ENCODE peak calls at places on chromosomes 3 and 15, in six cellular contexts. P, D, L, V, R and N are unnamed samples.

GRCh38 chr15:83030021-83030420 is 18.6 kb upstream of the C15orf40 start:
- DNase-seq in P (no peak), V (peak), R (no peak), D (peak), L (no peak), N (no peak)

GRCh38 chr3:139755551-139755950 is 77.8 kb upstream of the NMNAT3 start:
- DNase-seq in L (no peak), P (no peak), R (no peak), V (no peak), D (no peak), N (no peak)

GRCh38 chr3:161560006-161560637 is 63.5 kb downstream of the OTOL1 start:
- DNase-seq in R (peak), P (peak), L (no peak), V (peak), D (peak), N (peak)

GRCh38 chr3:184565421-184566211 is 4.0 kb downstream of the EPHB3 start:
- DNase-seq in R (no peak), L (no peak), P (no peak), D (peak), V (no peak), N (no peak)

GRCh38 chr3:184237772-184238171 is 8.4 kb downstream of the VWA5B2 start:
- DNase-seq in L (no peak), R (no peak), P (no peak), V (no peak), D (no peak), N (no peak)

GRCh38 chr3:159380891-159381290 is 579.0 kb downstream of the MFSD1 start:
- DNase-seq in D (no peak), V (no peak), P (no peak), R (no peak), L (no peak), N (no peak)

GRCh38 chr3:133452603-133453313 is 52.9 kb downstream of the BFSP2 start:
- DNase-seq in V (no peak), P (no peak), L (no peak), R (peak), D (no peak), N (no peak)

GRCh38 chr3:173983353-173983752 is 585.8 kb downstream of the NLGN1 start:
- DNase-seq in L (no peak), D (no peak), R (no peak), V (no peak), P (no peak), N (no peak)

GRCh38 chr3:9500108-9501050 is 53.2 kb downstream of the LHFPL4 start:
- DNase-seq in L (no peak), R (peak), V (peak), P (peak), D (peak), N (peak)

GRCh38 chr3:28576590-28577220 is 228.1 kb upstream of the AZI2 start:
- DNase-seq in D (no peak), P (peak), V (no peak), R (no peak), L (no peak), N (no peak)

GRCh38 chr15:100204211-100204610 is 137.6 kb downstream of the ADAMTS17 start:
- DNase-seq in L (no peak), V (no peak), R (no peak), P (no peak), D (no peak), N (no peak)

GRCh38 chr3:138914870-138915502 is 32.0 kb downstream of the FOXL2 start:
- DNase-seq in L (no peak), R (peak), P (no peak), V (no peak), D (no peak), N (peak)

GRCh38 chr15:64883997-64884511 is 27.6 kb upstream of the ANKDD1A start:
- DNase-seq in L (peak), V (no peak), D (no peak), R (no peak), P (no peak), N (no peak)

GRCh38 chr15:91871138-91871537 is 17.6 kb downstream of the SLCO3A1 start:
- DNase-seq in P (no peak), V (no peak), R (no peak), L (no peak), D (no peak), N (no peak)

GRCh38 chr3:50484681-50485263 is 18.7 kb downstream of the CACNA2D2 start:
- DNase-seq in P (no peak), V (no peak), D (no peak), R (no peak), L (no peak), N (no peak)

GRCh38 chr15:89898628-89899302 is 5.0 kb upstream of the AP3S2 start:
- DNase-seq in V (peak), P (peak), L (no peak), D (peak), R (peak), N (peak)

GRCh38 chr15:94234300-94234699 is 2.9 kb downstream of the MCTP2 start:
- DNase-seq in V (no peak), R (no peak), P (no peak), D (no peak), L (no peak), N (no peak)

GRCh38 chr15:70149667-70150404 is 52.1 kb upstream of the TLE3 start:
- DNase-seq in L (no peak), R (no peak), D (no peak), P (no peak), V (no peak), N (no peak)

GRCh38 chr3:186705882-186706780 is 11.0 kb upstream of the KNG1 start:
- DNase-seq in D (no peak), L (peak), V (no peak), P (no peak), R (no peak), N (no peak)

GRCh38 chr3:49713336-49714105 is 6.0 kb downstream of the AMIGO3 start:
- DNase-seq in D (no peak), R (no peak), V (no peak), L (no peak), P (peak), N (no peak)

GRCh38 chr15:69298697-69299441 is at the start of gene PAQR5:
- DNase-seq in P (peak), R (no peak), D (no peak), L (no peak), V (no peak), N (no peak)

GRCh38 chr3:53155763-53156162 is 5.2 kb upstream of the PRKCD start:
- DNase-seq in P (no peak), D (no peak), L (no peak), V (no peak), R (no peak), N (no peak)

GRCh38 chr3:129650256-129650872 is 43.9 kb upstream of the PLXND1 start:
- DNase-seq in P (peak), L (no peak), R (peak), D (peak), V (no peak), N (peak)

GRCh38 chr15:94019062-94019461 is 212.3 kb upstream of the MCTP2 start:
- DNase-seq in R (no peak), L (no peak), P (no peak), V (no peak), D (no peak), N (no peak)

GRCh38 chr3:41199866-41200668 is 762 bp downstream of the CTNNB1 start:
- DNase-seq in D (no peak), P (no peak), R (no peak), V (no peak), L (no peak), N (peak)

GRCh38 chr3:102531686-102532085 is 96.9 kb downstream of the ZPLD1 start:
- DNase-seq in L (no peak), R (no peak), D (no peak), V (no peak), P (no peak), N (no peak)

GRCh38 chr3:182238141-182238540 is 526.4 kb downstream of the SOX2 start:
- DNase-seq in L (no peak), V (peak), D (no peak), P (peak), R (no peak), N (no peak)
- TF ChIP-seq ZNF274 in L (no peak), V (no peak), D (no peak), P (no peak), R (no peak), N (no peak)

DNA sequence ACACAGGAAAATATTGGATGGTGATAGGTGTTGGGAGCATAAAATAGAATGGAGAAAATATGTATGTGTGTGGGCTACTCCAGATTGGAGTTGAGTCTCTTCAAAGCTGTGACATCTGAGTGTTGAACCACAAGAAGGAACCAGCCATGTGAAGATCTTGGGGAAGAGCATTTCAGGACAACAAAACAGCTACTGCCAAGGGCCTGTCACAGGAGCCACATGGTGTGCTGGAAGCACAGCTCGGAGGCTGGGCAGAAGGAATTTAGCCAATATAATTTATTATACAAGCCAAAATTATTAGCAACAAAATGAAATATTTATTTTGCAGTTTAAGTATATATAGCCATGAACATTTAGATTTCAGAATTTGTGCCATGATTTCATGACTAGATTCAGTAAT is 108.3 kb upstream of the FGF7 start:
- DNase-seq in D (no peak), L (no peak), V (no peak), R (no peak), P (no peak), N (no peak)
- TF ChIP-seq ZNF274 in D (no peak), L (no peak), V (no peak), R (no peak), P (no peak), N (no peak)

GRCh38 chr3:27312044-27312668 is 57.0 kb downstream of the NEK10 start:
- DNase-seq in D (peak), V (peak), R (peak), P (no peak), L (peak), N (peak)
- TF ChIP-seq ZNF274 in D (no peak), V (no peak), R (no peak), P (no peak), L (no peak), N (no peak)

DNA sequence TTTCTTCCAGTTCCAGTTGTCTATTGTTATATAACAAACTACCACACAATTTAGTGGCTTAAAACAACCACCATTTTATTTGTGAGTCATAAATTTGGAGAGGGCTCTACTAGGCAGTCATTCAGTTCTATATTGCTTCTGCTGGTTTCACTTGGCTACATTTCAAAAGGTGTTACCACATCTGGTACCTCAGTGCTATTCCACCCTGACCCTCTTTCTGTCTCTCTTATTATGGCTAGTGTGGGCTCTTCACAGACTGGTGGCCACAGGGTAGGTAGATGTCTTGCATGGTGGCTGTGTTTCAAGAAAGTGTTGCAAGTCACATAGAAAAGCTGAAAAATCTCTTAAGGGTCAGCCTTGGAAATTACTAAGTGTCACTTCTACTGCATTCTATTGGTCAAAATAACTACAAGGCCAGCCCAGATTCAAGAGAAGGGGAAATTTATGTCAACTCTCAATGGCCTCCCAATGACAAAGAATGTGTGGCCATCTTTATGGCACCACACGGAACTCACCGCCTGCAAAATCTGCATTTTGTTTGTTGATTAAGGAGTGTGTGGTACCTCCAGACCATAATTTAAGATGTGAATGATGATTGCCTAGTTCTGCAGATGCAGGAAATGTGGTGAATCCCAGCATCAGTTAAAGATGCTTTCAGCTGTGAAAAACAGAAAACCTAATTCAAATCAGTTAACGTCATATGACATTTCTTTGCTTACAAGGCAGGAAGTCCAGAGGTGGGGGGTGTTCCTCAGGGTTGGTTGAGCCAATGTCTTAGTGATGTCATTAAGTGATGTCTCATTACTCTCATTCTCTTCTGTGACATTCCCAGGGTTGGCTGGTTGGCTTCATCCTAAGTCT is 105.8 kb upstream of the RASGRP1 start:
- DNase-seq in R (no peak), D (no peak), P (no peak), V (no peak), L (no peak), N (no peak)
- TF ChIP-seq ZNF274 in R (no peak), D (no peak), P (no peak), V (no peak), L (no peak), N (no peak)

GRCh38 chr15:66601521-66601920 is 35.7 kb upstream of the LCTL start:
- DNase-seq in P (no peak), V (no peak), R (no peak), L (no peak), D (no peak), N (no peak)
- TF ChIP-seq ZNF274 in P (no peak), V (no peak), R (no peak), L (no peak), D (no peak), N (no peak)

DNA sequence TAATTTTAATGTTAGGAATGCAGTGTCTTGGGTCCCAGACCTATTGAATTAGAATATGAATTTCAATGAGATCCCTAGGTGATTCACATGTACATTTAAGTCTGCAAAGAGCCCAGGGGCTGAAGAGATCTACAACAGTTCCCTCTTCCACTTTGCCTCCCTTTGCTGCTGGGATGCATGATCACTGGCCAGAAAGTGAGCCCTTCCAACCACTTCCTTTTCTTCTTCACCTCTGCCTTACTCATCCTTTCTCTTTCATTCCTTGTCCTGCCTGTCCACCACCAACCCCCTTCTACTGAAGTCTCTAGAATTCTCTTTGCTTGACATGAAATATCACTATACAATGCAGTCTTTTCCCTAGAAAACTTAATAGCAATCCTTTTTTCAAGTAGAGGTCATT is 222.4 kb upstream of the LRIG1 start:
- DNase-seq in P (no peak), V (no peak), D (no peak), L (no peak), R (no peak), N (no peak)
- TF ChIP-seq ZNF274 in P (no peak), V (no peak), D (no peak), L (no peak), R (no peak), N (no peak)